ENCODE peak calls at places on chromosomes 11 and 22, in six cellular contexts. F is HEK293T, V is HCT116, M is WTC11, D is GM12878, P is H1. H is an unnamed sample.

GRCh38 chr11:1310772-1311468 is 1.5 kb upstream of the TOLLIP start:
- DNase-seq in F (no peak), V (no peak), M (no peak), D (no peak), P (peak), H (no peak)

GRCh38 chr11:70734911-70735310 is 336.6 kb downstream of the CTTN start:
- DNase-seq in F (no peak), V (no peak), M (peak), D (no peak), P (no peak), H (no peak)

GRCh38 chr11:26649884-26650283 is 72.0 kb downstream of the SLC5A12 start:
- DNase-seq in F (peak), V (peak), M (peak), D (peak), P (peak), H (peak)

GRCh38 chr11:118180300-118180703 is 3.9 kb upstream of the SCN2B start:
- DNase-seq in F (peak), V (peak), M (peak), D (no peak), P (peak), H (peak)

GRCh38 chr22:49784987-49785614 is 42.6 kb downstream of the BRD1 start:
- DNase-seq in F (no peak), V (no peak), M (no peak), D (no peak), P (no peak), H (no peak)

GRCh38 chr11:113577356-113578163 is 102.4 kb upstream of the DRD2 start:
- DNase-seq in F (no peak), V (no peak), M (no peak), D (no peak), P (peak), H (no peak)

GRCh38 chr11:131737357-131737756 is 366.9 kb downstream of the NTM start:
- DNase-seq in F (no peak), V (no peak), M (no peak), D (no peak), P (no peak), H (no peak)

GRCh38 chr22:23520875-23521441 is 59.1 kb downstream of the IGLL1 start:
- DNase-seq in F (no peak), V (no peak), M (no peak), D (no peak), P (peak), H (peak)

GRCh38 chr11:48005878-48006277 is 25.5 kb downstream of the PTPRJ start:
- DNase-seq in F (no peak), V (no peak), M (peak), D (no peak), P (no peak), H (no peak)

GRCh38 chr11:30110691-30111090 is 93.9 kb upstream of the KCNA4 start:
- DNase-seq in F (no peak), V (no peak), M (no peak), D (no peak), P (no peak), H (no peak)

GRCh38 chr11:129767827-129768226 is 47.8 kb upstream of the TMEM45B start:
- DNase-seq in F (no peak), V (no peak), M (no peak), D (no peak), P (no peak), H (no peak)

GRCh38 chr22:33270596-33270995 is 212.4 kb upstream of the SYN3 start:
- DNase-seq in F (no peak), V (no peak), M (no peak), D (no peak), P (no peak), H (peak)

GRCh38 chr11:17828311-17828751 is 93.8 kb downstream of the KCNC1 start:
- DNase-seq in F (no peak), V (no peak), M (no peak), D (no peak), P (no peak), H (no peak)

GRCh38 chr11:69574383-69575255 is 66.3 kb upstream of the CCND1 start:
- DNase-seq in F (no peak), V (no peak), M (no peak), D (no peak), P (no peak), H (no peak)

GRCh38 chr22:23684051-23684450 is 6.8 kb upstream of the RGL4 start:
- DNase-seq in F (no peak), V (no peak), M (no peak), D (no peak), P (no peak), H (no peak)

GRCh38 chr22:37178350-37179125 is 9.5 kb downstream of the C1QTNF6 start:
- DNase-seq in F (no peak), V (no peak), M (no peak), D (no peak), P (no peak), H (peak)

GRCh38 chr22:25775501-25775900 is 33.5 kb downstream of the MYO18B start:
- DNase-seq in F (no peak), V (no peak), M (peak), D (no peak), P (peak), H (no peak)

GRCh38 chr11:5550440-5551095 is 2.2 kb upstream of the OR52H1 start:
- DNase-seq in F (no peak), V (peak), M (no peak), D (peak), P (no peak), H (no peak)

GRCh38 chr11:2217211-2218081 is 45.8 kb upstream of the TH start:
- DNase-seq in F (peak), V (no peak), M (no peak), D (no peak), P (no peak), H (no peak)

GRCh38 chr22:36362819-36363377 is 24.9 kb downstream of the MYH9 start:
- DNase-seq in F (no peak), V (no peak), M (no peak), D (no peak), P (no peak), H (no peak)

GRCh38 chr22:29149841-29150555 is 55.7 kb upstream of the EMID1 start:
- DNase-seq in F (no peak), V (no peak), M (no peak), D (no peak), P (no peak), H (peak)

GRCh38 chr22:33350391-33350955 is 292.3 kb upstream of the SYN3 start:
- DNase-seq in F (no peak), V (no peak), M (no peak), D (no peak), P (no peak), H (no peak)

GRCh38 chr11:109123811-109124787 is 297.9 kb upstream of the C11orf87 start:
- DNase-seq in F (no peak), V (no peak), M (peak), D (no peak), P (no peak), H (no peak)

GRCh38 chr22:22940961-22941605 is 53.5 kb downstream of the IGLL5 start:
- DNase-seq in F (no peak), V (no peak), M (peak), D (no peak), P (peak), H (no peak)

GRCh38 chr22:17043521-17043920 is 35.5 kb upstream of the GAB4 start:
- DNase-seq in F (no peak), V (no peak), M (no peak), D (peak), P (no peak), H (no peak)

GRCh38 chr22:40524392-40525249 is 111.9 kb downstream of the MRTFA start:
- DNase-seq in F (no peak), V (no peak), M (no peak), D (no peak), P (no peak), H (peak)

DNA sequence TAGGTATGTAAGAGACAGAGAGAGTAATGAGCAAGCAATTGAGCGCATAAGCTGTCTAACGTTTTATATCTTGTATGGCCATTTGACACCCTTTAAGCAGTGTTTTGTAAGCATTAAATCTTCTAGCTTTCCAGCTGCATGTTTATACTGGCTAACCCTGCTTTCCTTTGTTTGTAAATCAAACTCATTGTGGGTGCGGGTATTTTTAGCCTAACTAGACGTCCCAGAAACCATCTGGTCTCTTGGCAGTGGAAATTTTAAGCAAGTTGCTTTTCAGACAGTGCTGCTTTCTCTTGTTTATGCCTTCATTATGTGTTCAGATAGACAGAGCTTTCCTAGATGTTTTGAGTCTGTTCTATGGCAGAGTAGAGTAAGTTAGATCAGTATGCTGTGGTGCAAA is 73.5 kb downstream of the RNF169 start:
- DNase-seq in F (no peak), V (no peak), M (no peak), D (no peak), P (no peak), H (no peak)
- TF ChIP-seq SP1 in F (no peak), V (no peak), M (no peak), D (no peak), P (no peak), H (no peak)

DNA sequence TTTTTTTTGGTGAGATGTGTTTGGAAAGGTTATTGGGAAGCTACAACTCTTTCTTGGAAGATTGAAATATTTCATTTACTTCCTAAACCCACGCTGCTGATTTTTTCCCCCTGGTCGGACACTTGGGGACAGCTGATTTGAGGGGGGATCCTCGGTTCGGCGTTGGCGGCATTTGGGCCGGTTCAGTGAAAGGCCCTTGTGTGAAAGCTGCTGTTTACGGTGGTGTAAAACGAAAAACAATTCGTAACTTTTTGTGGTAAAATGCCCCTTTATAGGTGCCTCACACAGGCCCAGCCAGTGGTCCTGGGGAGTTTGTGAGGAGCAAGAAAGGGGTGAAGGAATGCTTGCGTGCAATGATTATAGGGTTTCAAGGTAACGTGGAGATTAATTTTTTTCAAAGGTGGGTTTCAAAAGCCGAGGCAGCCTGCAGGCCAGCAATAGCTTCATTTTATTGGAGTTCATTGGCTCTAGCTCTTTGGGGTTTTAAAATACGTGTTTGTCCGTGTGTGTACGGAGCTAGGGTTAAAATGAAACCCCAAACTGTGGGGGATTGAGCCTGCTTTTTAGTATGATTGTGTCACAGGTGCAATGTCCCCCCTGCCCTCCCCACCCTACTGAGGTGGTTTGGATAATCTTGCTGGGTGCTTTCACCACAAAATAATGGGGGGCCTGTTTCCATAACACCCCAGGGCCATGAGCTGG is 77.2 kb upstream of the PPARA start:
- DNase-seq in F (no peak), V (no peak), M (peak), D (no peak), P (no peak), H (no peak)
- TF ChIP-seq SP1 in F (no peak), V (no peak), M (no peak), D (no peak), P (no peak), H (no peak)

GRCh38 chr22:46047841-46048595 is 71.1 kb upstream of the WNT7B start:
- DNase-seq in F (no peak), V (no peak), M (peak), D (no peak), P (no peak), H (no peak)

GRCh38 chr22:46051646-46052045 is 74.7 kb upstream of the WNT7B start:
- DNase-seq in F (no peak), V (no peak), M (peak), D (no peak), P (no peak), H (no peak)

GRCh38 chr22:46050451-46050845 is 73.5 kb upstream of the WNT7B start:
- DNase-seq in F (no peak), V (no peak), M (peak), D (no peak), P (no peak), H (no peak)

GRCh38 chr22:46050916-46051614 is 74.1 kb upstream of the WNT7B start:
- DNase-seq in F (no peak), V (no peak), M (peak), D (no peak), P (no peak), H (no peak)

GRCh38 chr22:46049726-46050450 is 72.9 kb upstream of the WNT7B start:
- DNase-seq in F (no peak), V (no peak), M (peak), D (no peak), P (no peak), H (no peak)
- TF ChIP-seq SP1 in F (no peak), V (no peak), M (no peak), D (no peak), P (no peak), H (no peak)

GRCh38 chr22:19940536-19941364 is 822 bp upstream of the COMT start:
- DNase-seq in F (no peak), V (no peak), M (no peak), D (no peak), P (no peak), H (no peak)

GRCh38 chr22:19942071-19942885 is 660 bp upstream of the TXNRD2 start:
- DNase-seq in F (peak), V (no peak), M (no peak), D (no peak), P (no peak), H (no peak)

GRCh38 chr22:19941365-19942070 is at the start of the genes COMT and TXNRD2:
- DNase-seq in F (peak), V (no peak), M (peak), D (no peak), P (no peak), H (no peak)

GRCh38 chr22:19942886-19943664 is 1.5 kb upstream of the TXNRD2 start:
- DNase-seq in F (no peak), V (no peak), M (no peak), D (no peak), P (no peak), H (peak)

DNA sequence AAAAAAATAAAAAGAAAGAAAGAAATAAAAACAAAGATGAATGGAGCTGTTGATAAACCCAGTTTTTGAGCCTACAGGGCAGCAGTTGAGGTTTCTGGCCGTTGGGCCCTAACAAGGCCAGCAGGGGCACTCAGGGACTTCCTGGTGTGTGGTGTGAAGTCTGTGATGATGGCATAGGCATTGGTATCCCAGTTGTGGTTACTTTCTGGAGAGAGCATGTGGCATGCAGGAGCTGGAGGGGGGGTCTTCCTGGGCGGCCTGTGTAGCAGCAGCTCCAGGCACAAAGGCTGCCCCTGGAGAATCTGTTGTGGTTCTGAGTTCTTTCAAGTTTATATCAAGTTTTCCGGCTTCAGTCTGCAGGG is 2.0 kb upstream of the TXNRD2 start:
- DNase-seq in F (no peak), V (no peak), M (no peak), D (no peak), P (no peak), H (peak)
- TF ChIP-seq SP1 in F (no peak), V (no peak), M (no peak), D (no peak), P (no peak), H (no peak)

GRCh38 chr11:61980783-61981541 is 13.5 kb upstream of the FTH1 start:
- DNase-seq in F (no peak), V (no peak), M (no peak), D (no peak), P (no peak), H (peak)
- TF ChIP-seq SP1 in F (no peak), V (no peak), M (no peak), D (no peak), P (no peak), H (no peak)

GRCh38 chr22:41873391-41873790 is 40.5 kb downstream of the SREBF2 start:
- DNase-seq in F (no peak), V (no peak), M (no peak), D (no peak), P (no peak), H (no peak)
- TF ChIP-seq SP1 in F (no peak), V (no peak), M (no peak), D (no peak), P (no peak), H (no peak)

GRCh38 chr11:10805741-10806140 is 3.0 kb downstream of the EIF4G2 start:
- DNase-seq in F (no peak), V (no peak), M (no peak), D (no peak), P (no peak), H (no peak)

GRCh38 chr11:10807629-10808552 is 835 bp downstream of the EIF4G2 start:
- DNase-seq in F (peak), V (no peak), M (peak), D (no peak), P (peak), H (peak)

GRCh38 chr11:10809373-10810199 is 860 bp upstream of the EIF4G2 start:
- DNase-seq in F (no peak), V (peak), M (peak), D (no peak), P (peak), H (no peak)

GRCh38 chr11:10806206-10806605 is 2.5 kb downstream of the EIF4G2 start:
- DNase-seq in F (no peak), V (no peak), M (no peak), D (no peak), P (no peak), H (no peak)

DNA sequence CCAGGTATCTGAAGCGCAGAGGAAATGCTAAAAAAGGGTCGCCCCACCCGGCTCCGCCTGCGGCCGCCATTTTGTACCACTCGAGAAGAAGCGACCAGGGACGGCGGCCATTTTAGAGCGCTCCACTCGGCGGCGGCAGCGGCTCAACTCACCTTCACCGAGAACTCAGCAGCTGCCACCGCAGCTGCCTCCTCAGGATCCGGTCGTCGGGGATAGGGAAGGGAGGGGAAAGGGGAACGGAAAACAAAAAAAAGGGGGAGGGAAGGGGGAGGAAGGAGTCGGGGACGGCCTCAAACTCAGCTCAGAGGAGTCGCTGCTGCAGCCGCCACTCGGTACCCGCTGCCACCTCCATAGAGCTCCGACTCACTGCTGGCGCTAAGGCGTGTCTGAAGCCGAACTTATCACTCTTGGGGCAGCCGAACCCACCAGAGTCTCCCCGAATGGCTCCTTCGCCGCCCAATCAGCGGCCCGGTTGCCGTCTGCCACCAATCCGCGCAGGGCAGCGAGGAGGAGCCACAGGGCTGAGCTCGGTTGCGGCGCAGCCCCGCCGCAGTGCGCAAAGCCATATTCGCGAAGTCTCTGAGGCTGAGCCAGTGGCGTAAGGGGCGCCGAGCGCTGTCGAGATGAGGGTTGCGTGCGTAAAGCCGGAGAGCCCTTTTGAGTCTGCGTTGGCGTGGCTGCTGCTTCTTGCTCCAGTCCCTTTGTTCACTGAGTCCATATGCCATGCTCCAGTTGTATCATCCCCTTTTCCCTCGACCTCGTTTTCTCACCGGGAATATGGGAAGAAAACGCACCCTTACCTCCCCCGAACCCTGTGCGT is at the start of gene EIF4G2:
- DNase-seq in F (peak), V (peak), M (peak), D (peak), P (peak), H (peak)
- TF ChIP-seq SP1 in F (no peak), V (peak), M (peak), D (peak), P (peak), H (peak)

GRCh38 chr11:82315093-82315492 is 418.6 kb downstream of the FAM181B start:
- DNase-seq in F (peak), V (no peak), M (peak), D (no peak), P (peak), H (peak)
- TF ChIP-seq SP1 in F (no peak), V (no peak), M (no peak), D (no peak), P (no peak), H (no peak)

GRCh38 chr11:122077459-122077858 is 38.6 kb downstream of the BLID start:
- DNase-seq in F (no peak), V (no peak), M (no peak), D (no peak), P (no peak), H (no peak)
- TF ChIP-seq SP1 in F (no peak), V (no peak), M (no peak), D (no peak), P (no peak), H (no peak)